ENCODE peak calls at places on chromosomes 5 and 9, in five cellular contexts. M is NCI-H2029, Q is GM06990, K is PC-9, G is SK-MEL-5. H is an unnamed sample.

GRCh38 chr9:76519027-76519835 is 60.2 kb downstream of the GCNT1 start:
- DNase-seq in M (no peak), Q (no peak), K (peak; percentile 74), G (no peak), H (no peak)

GRCh38 chr9:136789523-136789937 is 1.6 kb upstream of the TMEM141 start:
- DNase-seq in M (no peak), Q (no peak), K (no peak), G (no peak), H (no peak)

GRCh38 chr5:122062205-122062604 is 15.9 kb downstream of the LOX start:
- DNase-seq in M (no peak), Q (no peak), K (no peak), G (no peak), H (no peak)

GRCh38 chr9:114434878-114435311 is 47.1 kb upstream of the AKNA start:
- DNase-seq in M (no peak), Q (no peak), K (peak; percentile 40), G (peak; percentile 77), H (no peak)

GRCh38 chr5:103829585-103829984 is 267.0 kb upstream of the NUDT12 start:
- DNase-seq in M (no peak), Q (no peak), K (no peak), G (peak; percentile 42), H (no peak)

GRCh38 chr9:105835721-105836120 is 141.4 kb downstream of the TMEM38B start:
- DNase-seq in M (peak; percentile 49), Q (no peak), K (no peak), G (no peak), H (no peak)

GRCh38 chr9:109143881-109144562 is 23.0 kb downstream of the FRRS1L start:
- DNase-seq in M (peak; percentile 25), Q (peak; percentile 13), K (peak; percentile 36), G (peak; percentile 79), H (peak; percentile 56)

GRCh38 chr5:131252824-131253171 is 11.1 kb upstream of the CDC42SE2 start:
- DNase-seq in M (no peak), Q (peak; percentile 74), K (no peak), G (no peak), H (no peak)

GRCh38 chr9:133738039-133738805 is at the start of gene SARDH:
- DNase-seq in M (peak; percentile 33), Q (peak; percentile 46), K (peak; percentile 69), G (peak; percentile 48), H (no peak)

GRCh38 chr9:17219261-17219660 is 84.4 kb downstream of the CNTLN start:
- DNase-seq in M (no peak), Q (no peak), K (no peak), G (peak; percentile 22), H (no peak)

GRCh38 chr9:36950389-36950788 is 83.7 kb downstream of the PAX5 start:
- DNase-seq in M (no peak), Q (no peak), K (no peak), G (no peak), H (no peak)

GRCh38 chr5:112849912-112850311 is 11.2 kb upstream of the SRP19 start:
- DNase-seq in M (no peak), Q (no peak), K (no peak), G (no peak), H (no peak)

GRCh38 chr5:152649609-152650008 is 244.5 kb upstream of the NMUR2 start:
- DNase-seq in M (no peak), Q (no peak), K (no peak), G (no peak), H (no peak)

GRCh38 chr5:8848362-8848761 is 697.5 kb downstream of the SEMA5A start:
- DNase-seq in M (no peak), Q (no peak), K (no peak), G (no peak), H (no peak)

GRCh38 chr9:84436386-84437114 is 96.0 kb upstream of the SLC28A3 start:
- DNase-seq in M (no peak), Q (no peak), K (no peak), G (no peak), H (no peak)

GRCh38 chr9:105329729-105330082 is 85.3 kb downstream of the SLC44A1 start:
- DNase-seq in M (no peak), Q (no peak), K (no peak), G (no peak), H (no peak)

GRCh38 chr5:139711067-139711851 is 63.1 kb downstream of the CXXC5 start:
- DNase-seq in M (no peak), Q (peak; percentile 62), K (peak; percentile 46), G (peak; percentile 34), H (peak; percentile 34)

GRCh38 chr9:90838098-90838497 is 36.5 kb downstream of the SYK start:
- DNase-seq in M (no peak), Q (no peak), K (no peak), G (peak; percentile 13), H (no peak)

GRCh38 chr5:58773744-58774441 is 191.0 kb downstream of the RAB3C start:
- DNase-seq in M (no peak), Q (no peak), K (no peak), G (no peak), H (no peak)

GRCh38 chr5:89168766-89169165 is 285.8 kb upstream of the MEF2C start:
- DNase-seq in M (no peak), Q (peak; percentile 35), K (no peak), G (no peak), H (no peak)

GRCh38 chr5:2185646-2186471 is 303.1 kb upstream of the IRX4 start:
- DNase-seq in M (no peak), Q (no peak), K (no peak), G (no peak), H (no peak)

GRCh38 chr5:61394078-61394701 is 62.1 kb downstream of the ZSWIM6 start:
- DNase-seq in M (no peak), Q (no peak), K (no peak), G (no peak), H (no peak)

H was measured in SW 1271.